ENCODE peak calls at places on chromosomes 2 and 18, in seven cellular contexts. X, B, O, J, U, E and R are unnamed samples.

GRCh38 chr2:20650412-20650879 is 452 bp downstream of the HS1BP3 start:
- DNase-seq in X (peak; percentile 85), B (no peak), O (peak; percentile 38), J (no peak), U (peak; percentile 51), E (no peak), R (no peak)

GRCh38 chr18:5444847-5445246 is 99.0 kb downstream of the EPB41L3 start:
- DNase-seq in X (no peak), B (no peak), O (no peak), J (no peak), U (no peak), E (no peak), R (no peak)

GRCh38 chr2:112577756-112578155 is 6.7 kb upstream of the CHCHD5 start:
- DNase-seq in X (no peak), B (no peak), O (peak; percentile 53), J (no peak), U (no peak), E (no peak), R (no peak)

GRCh38 chr2:231425811-231426703 is 30.5 kb downstream of the B3GNT7 start:
- DNase-seq in X (no peak), B (no peak), O (no peak), J (no peak), U (no peak), E (peak; percentile 56), R (no peak)

GRCh38 chr2:24491626-24492282 is 700 bp downstream of the NCOA1 start:
- DNase-seq in X (peak; percentile 96), B (peak; percentile 12), O (no peak), J (peak; percentile 61), U (peak; percentile 78), E (peak; percentile 42), R (peak; percentile 35)

GRCh38 chr2:45627911-45628310 is 16.8 kb upstream of the SRBD1 start:
- DNase-seq in X (no peak), B (no peak), O (peak; percentile 67), J (no peak), U (no peak), E (no peak), R (no peak)

GRCh38 chr2:2656046-2656715 is 325.1 kb upstream of the MYT1L start:
- DNase-seq in X (no peak), B (no peak), O (no peak), J (no peak), U (no peak), E (no peak), R (no peak)

GRCh38 chr2:55616509-55617159 is 788 bp downstream of the PPP4R3B start:
- DNase-seq in X (peak; percentile 44), B (peak; percentile 29), O (peak; percentile 68), J (no peak), U (peak; percentile 81), E (peak; percentile 65), R (no peak)

GRCh38 chr2:198950813-198951212 is 506.9 kb downstream of the SATB2 start:
- DNase-seq in X (no peak), B (no peak), O (no peak), J (no peak), U (no peak), E (no peak), R (no peak)

GRCh38 chr2:88227446-88227845 is 57.3 kb downstream of the THNSL2 start:
- DNase-seq in X (no peak), B (no peak), O (no peak), J (no peak), U (no peak), E (no peak), R (no peak)

GRCh38 chr18:33558529-33558928 is 19.5 kb upstream of the ASXL3 start:
- DNase-seq in X (no peak), B (no peak), O (no peak), J (no peak), U (no peak), E (no peak), R (no peak)

GRCh38 chr2:158556124-158556523 is 99.4 kb downstream of the PKP4 start:
- DNase-seq in X (no peak), B (no peak), O (no peak), J (no peak), U (no peak), E (no peak), R (no peak)

GRCh38 chr2:158719411-158719810 is 75.7 kb upstream of the DAPL1 start:
- DNase-seq in X (no peak), B (no peak), O (no peak), J (no peak), U (no peak), E (no peak), R (no peak)

GRCh38 chr2:83991992-83992391 is 467.1 kb downstream of the SUCLG1 start:
- DNase-seq in X (no peak), B (no peak), O (no peak), J (no peak), U (no peak), E (no peak), R (no peak)

GRCh38 chr2:70463997-70464396 is 89.6 kb downstream of the TGFA start:
- DNase-seq in X (no peak), B (no peak), O (no peak), J (no peak), U (no peak), E (no peak), R (no peak)

GRCh38 chr2:95057535-95058453 is 32.3 kb downstream of the MAL start:
- DNase-seq in X (no peak), B (no peak), O (no peak), J (no peak), U (no peak), E (no peak), R (no peak)

GRCh38 chr2:43877782-43878464 is 39.2 kb downstream of the ABCG8 start:
- DNase-seq in X (peak; percentile 87), B (peak; percentile 56), O (peak; percentile 56), J (peak; percentile 40), U (peak; percentile 24), E (peak; percentile 50), R (no peak)

GRCh38 chr2:173644146-173644545 is 289.5 kb downstream of the CDCA7 start:
- DNase-seq in X (no peak), B (no peak), O (peak; percentile 78), J (no peak), U (no peak), E (no peak), R (no peak)

GRCh38 chr2:226798422-226799210 is 1.0 kb downstream of the IRS1 start:
- DNase-seq in X (peak; percentile 74), B (peak; percentile 34), O (peak; percentile 55), J (peak; percentile 43), U (peak; percentile 37), E (peak; percentile 73), R (no peak)

GRCh38 chr2:55268288-55268906 is 634 bp downstream of the MTIF2 start:
- DNase-seq in X (no peak), B (no peak), O (no peak), J (no peak), U (no peak), E (no peak), R (no peak)

GRCh38 chr18:34709631-34710429 is at the start of gene DTNA:
- DNase-seq in X (peak; percentile 18), B (no peak), O (peak; percentile 96), J (no peak), U (no peak), E (peak; percentile 80), R (no peak)

GRCh38 chr2:148814143-148814852 is 60.7 kb upstream of the KIF5C start:
- DNase-seq in X (no peak), B (peak; percentile 57), O (peak; percentile 64), J (no peak), U (no peak), E (peak; percentile 63), R (no peak)

GRCh38 chr2:222357930-222358329 is 59.1 kb upstream of the PAX3 start:
- DNase-seq in X (no peak), B (no peak), O (no peak), J (no peak), U (no peak), E (no peak), R (no peak)

GRCh38 chr2:207162319-207162718 is 3.4 kb downstream of the KLF7 start:
- DNase-seq in X (no peak), B (no peak), O (no peak), J (no peak), U (no peak), E (peak; percentile 50), R (no peak)
- H3K27ac ChIP-seq in X (peak overlapping the region; percentile 98), B (peak overlapping the region; percentile 100), O (peak overlapping the region; percentile 72), J (peak overlapping the region; percentile 100), U (no peak overlapping the region), E (peak overlapping the region; percentile 88), R (peak overlapping the region; percentile 68)

DNA sequence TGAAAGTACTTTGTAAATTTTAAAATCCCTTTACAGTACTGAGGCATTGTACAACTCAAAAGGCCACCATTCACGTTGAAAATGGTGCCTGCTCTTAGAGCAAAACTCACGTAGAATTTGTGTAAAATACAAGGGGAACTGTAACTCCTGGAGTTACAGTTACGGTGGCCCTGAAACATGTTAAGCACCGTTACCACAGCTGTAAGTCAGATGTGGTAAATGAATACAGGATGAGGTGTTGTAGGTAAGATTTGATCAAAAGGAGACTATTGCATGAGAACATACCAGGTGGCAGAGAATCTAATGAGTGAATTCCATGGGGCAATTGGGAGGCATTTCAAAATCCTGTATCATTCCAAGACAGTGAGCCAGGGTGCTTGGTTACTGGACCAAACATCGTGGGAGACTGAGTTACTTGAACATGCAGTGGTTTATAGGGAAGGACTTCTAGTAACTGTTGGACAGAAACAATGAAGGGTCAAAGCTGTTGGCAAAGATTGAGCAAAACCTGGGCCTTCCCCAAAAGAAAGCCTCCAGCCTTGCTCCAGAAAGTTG is 535.8 kb upstream of the POU3F3 start:
- DNase-seq in X (no peak), B (no peak), O (no peak), J (no peak), U (no peak), E (no peak), R (no peak)
- H3K27ac ChIP-seq in X (no peak overlapping the region), B (no peak overlapping the region), O (no peak overlapping the region), J (no peak overlapping the region), U (no peak overlapping the region), E (no peak overlapping the region), R (no peak overlapping the region)

DNA sequence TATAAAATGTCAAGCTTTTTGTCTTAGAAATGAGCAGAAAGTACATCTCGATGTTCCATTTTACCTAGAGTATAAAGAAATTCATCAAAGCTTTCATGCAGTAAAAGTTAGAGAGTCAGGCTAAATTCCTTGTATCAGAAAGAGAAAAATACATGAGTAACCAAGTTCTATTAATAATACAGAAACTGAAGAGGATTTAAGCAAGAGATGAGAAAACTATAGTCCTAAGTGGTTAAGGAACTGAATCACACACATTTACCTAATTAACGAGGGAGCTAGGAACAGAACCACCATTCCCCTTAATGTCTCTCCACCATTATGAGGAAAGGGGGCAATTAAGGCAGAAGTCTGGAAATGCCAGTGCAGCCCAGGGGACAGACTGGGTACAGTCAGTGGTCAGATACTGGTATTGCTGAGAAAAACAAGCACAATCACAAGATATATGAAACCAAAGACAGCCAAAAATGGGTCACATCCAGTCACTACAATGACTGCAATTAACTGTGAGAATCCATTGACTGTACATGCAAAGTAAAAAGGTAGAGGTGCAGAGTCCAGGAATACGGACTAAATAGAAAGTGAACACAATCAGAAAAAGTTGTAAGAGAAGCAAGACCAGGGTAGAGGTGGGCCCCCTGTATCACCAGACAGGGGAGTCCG is 23.9 kb downstream of the MAP4K3 start:
- DNase-seq in X (no peak), B (no peak), O (no peak), J (no peak), U (no peak), E (no peak), R (no peak)
- H3K27ac ChIP-seq in X (no peak overlapping the region), B (no peak overlapping the region), O (peak overlapping the region; percentile 10), J (peak overlapping the region; percentile 6), U (no peak overlapping the region), E (no peak overlapping the region), R (no peak overlapping the region)

DNA sequence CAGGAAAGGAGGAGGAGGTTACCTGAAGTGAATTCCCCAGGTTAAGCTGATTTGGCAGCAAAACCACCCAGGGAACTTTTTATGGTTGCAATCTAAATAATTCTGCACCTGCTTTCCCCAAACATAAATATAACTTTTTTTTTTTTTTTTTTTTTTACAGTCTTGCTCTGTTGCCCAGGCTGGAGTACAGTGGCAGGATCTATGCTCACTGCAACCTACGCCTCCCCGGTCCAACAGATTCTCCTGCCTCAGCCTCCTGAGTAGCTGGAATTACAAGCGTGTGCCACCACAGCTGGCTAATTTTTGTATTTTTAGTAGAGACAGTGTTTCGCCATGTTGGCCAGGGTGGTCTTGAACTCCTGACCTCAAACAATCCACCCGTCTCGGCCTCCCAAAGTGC is 16.1 kb upstream of the PPP1CB start:
- DNase-seq in X (no peak), B (no peak), O (no peak), J (no peak), U (no peak), E (no peak), R (no peak)
- H3K27ac ChIP-seq in X (no peak overlapping the region), B (peak overlapping the region; percentile 81), O (no peak overlapping the region), J (peak overlapping the region; percentile 76), U (no peak overlapping the region), E (no peak overlapping the region), R (no peak overlapping the region)